ENCODE peak calls at places on chromosomes 4 and X, in nine cellular contexts. Q is GM23248, J is H1, K is fibroblast of lung, C is mesendoderm, U is IMR-90, H is H9, F is K562, O is trophoblast cell. W is an unnamed sample.

GRCh38 chr4:183300070-183300469 is 20.0 kb downstream of the CLDN22 start:
- DNase-seq in Q (peak; percentile 15), J (no peak), K (peak; percentile 12), C (peak; percentile 54), U (peak; percentile 75), H (no peak), F (no peak), O (no peak), W (no peak)

GRCh38 chr4:23962462-23962861 is 72.6 kb upstream of the PPARGC1A start:
- DNase-seq in Q (no peak), J (no peak), K (no peak), C (no peak), U (no peak), H (no peak), F (no peak), O (no peak), W (no peak)

GRCh38 chrX:103052625-103053024 is 11.3 kb downstream of the BEX1 start:
- DNase-seq in Q (no peak), J (no peak), K (no peak), C (no peak), U (no peak), H (no peak), F (no peak), O (no peak), W (no peak)

GRCh38 chr4:7513731-7514130 is 79.0 kb upstream of the PSAPL1 start:
- DNase-seq in Q (peak; percentile 7), J (no peak), K (peak; percentile 5), C (no peak), U (peak; percentile 39), H (no peak), F (no peak), O (no peak), W (no peak)

GRCh38 chr4:39664828-39665731 is 26.4 kb upstream of the SMIM14 start:
- DNase-seq in Q (peak; percentile 76), J (no peak), K (peak; percentile 58), C (no peak), U (peak; percentile 75), H (no peak), F (no peak), O (no peak), W (no peak)

GRCh38 chrX:12610079-12610478 is 181.1 kb upstream of the PRPS2 start:
- DNase-seq in Q (peak; percentile 1), J (no peak), K (peak; percentile 21), C (no peak), U (peak; percentile 55), H (no peak), F (no peak), O (no peak), W (peak; percentile 98)

GRCh38 chr4:182531555-182532162 is 288.5 kb downstream of the TENM3 start:
- DNase-seq in Q (peak; percentile 2), J (no peak), K (peak; percentile 59), C (no peak), U (peak; percentile 65), H (no peak), F (no peak), O (no peak), W (no peak)

GRCh38 chrX:8834393-8834792 is 33.2 kb upstream of the FAM9A start:
- DNase-seq in Q (no peak), J (no peak), K (no peak), C (no peak), U (no peak), H (no peak), F (no peak), O (no peak), W (no peak)

GRCh38 chrX:142978130-142978684 is 47.5 kb upstream of the SPANXN4 start:
- DNase-seq in Q (no peak), J (no peak), K (no peak), C (no peak), U (no peak), H (no peak), F (no peak), O (no peak), W (no peak)

GRCh38 chrX:31061091-31061490 is 10.8 kb downstream of the FTHL17 start:
- DNase-seq in Q (no peak), J (no peak), K (no peak), C (no peak), U (no peak), H (no peak), F (no peak), O (no peak), W (no peak)

GRCh38 chrX:6917666-6918065 is 229.8 kb upstream of the STS start:
- DNase-seq in Q (no peak), J (no peak), K (no peak), C (no peak), U (no peak), H (no peak), F (no peak), O (no peak), W (no peak)

GRCh38 chr4:136918772-136919171 is 613.5 kb downstream of the PCDH18 start:
- DNase-seq in Q (no peak), J (no peak), K (no peak), C (no peak), U (no peak), H (no peak), F (no peak), O (peak; percentile 3), W (no peak)

GRCh38 chrX:4263005-4263404 is 549.6 kb upstream of the PRKX start:
- DNase-seq in Q (peak; percentile 2), J (no peak), K (no peak), C (peak; percentile 40), U (no peak), H (no peak), F (no peak), O (peak; percentile 27), W (no peak)

DNA sequence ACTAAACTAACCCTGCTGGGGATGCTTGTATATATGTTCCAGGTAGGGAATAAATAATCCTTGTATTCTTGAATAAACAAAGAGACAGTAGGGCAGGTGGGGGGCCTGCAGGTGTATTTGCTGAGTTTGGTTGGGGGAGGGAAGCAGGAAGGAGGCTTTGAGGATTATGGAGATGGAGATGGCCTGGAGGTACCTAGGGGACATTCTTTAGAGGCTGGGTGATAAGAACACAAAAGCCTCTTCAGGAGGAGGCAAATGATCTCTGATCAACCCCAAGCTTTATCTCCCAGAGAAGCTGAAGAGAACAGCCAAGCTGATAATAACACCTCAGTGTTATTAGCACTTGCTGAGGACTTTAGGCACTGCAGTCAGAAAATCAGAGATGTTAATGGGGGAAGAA is 187.7 kb downstream of the MGST2 start:
- DNase-seq in Q (no peak), J (no peak), K (no peak), C (peak; percentile 96), U (no peak), H (peak; percentile 66), F (no peak), O (no peak), W (no peak)
- H3K4me1 ChIP-seq in Q (no peaks in the 10 kb centered on the region), J (peaks cover 17% of the 10 kb centered on the region), K (no peaks in the 10 kb centered on the region), C (peaks cover 15% of the 10 kb centered on the region), U (no peaks in the 10 kb centered on the region), H (peaks cover 7% of the 10 kb centered on the region), F (no peaks in the 10 kb centered on the region), O (peaks cover 8% of the 10 kb centered on the region), W (no peaks in the 10 kb centered on the region)

GRCh38 chr4:15233626-15234025 is 194.2 kb upstream of the C1QTNF7 start:
- DNase-seq in Q (no peak), J (no peak), K (no peak), C (no peak), U (no peak), H (no peak), F (no peak), O (no peak), W (no peak)

GRCh38 chr4:15234585-15235126 is 193.2 kb upstream of the C1QTNF7 start:
- DNase-seq in Q (peak; percentile 94), J (no peak), K (peak; percentile 97), C (no peak), U (peak; percentile 98), H (no peak), F (no peak), O (no peak), W (peak; percentile 92)

GRCh38 chr4:15231265-15232091 is 196.4 kb upstream of the C1QTNF7 start:
- DNase-seq in Q (peak; percentile 88), J (no peak), K (peak; percentile 93), C (peak; percentile 87), U (peak; percentile 88), H (peak; percentile 71), F (peak; percentile 63), O (peak; percentile 94), W (peak; percentile 68)

GRCh38 chr4:15232725-15233597 is 194.9 kb upstream of the C1QTNF7 start:
- DNase-seq in Q (peak; percentile 68), J (no peak), K (peak; percentile 68), C (peak; percentile 44), U (peak; percentile 83), H (no peak), F (no peak), O (peak; percentile 71), W (peak; percentile 52)

GRCh38 chr4:15234101-15234500 is 193.7 kb upstream of the C1QTNF7 start:
- DNase-seq in Q (peak; percentile 89), J (no peak), K (peak; percentile 80), C (no peak), U (peak; percentile 93), H (no peak), F (no peak), O (no peak), W (peak; percentile 44)
- H3K4me2 ChIP-seq in Q (peak overlapping the region; percentile 69), J (no peak overlapping the region), K (peak overlapping the region; percentile 78), C (no peak overlapping the region), U (peak overlapping the region; percentile 30), H (no peak overlapping the region), F (no peak overlapping the region), O (no peak overlapping the region), W (no peak overlapping the region)

DNA sequence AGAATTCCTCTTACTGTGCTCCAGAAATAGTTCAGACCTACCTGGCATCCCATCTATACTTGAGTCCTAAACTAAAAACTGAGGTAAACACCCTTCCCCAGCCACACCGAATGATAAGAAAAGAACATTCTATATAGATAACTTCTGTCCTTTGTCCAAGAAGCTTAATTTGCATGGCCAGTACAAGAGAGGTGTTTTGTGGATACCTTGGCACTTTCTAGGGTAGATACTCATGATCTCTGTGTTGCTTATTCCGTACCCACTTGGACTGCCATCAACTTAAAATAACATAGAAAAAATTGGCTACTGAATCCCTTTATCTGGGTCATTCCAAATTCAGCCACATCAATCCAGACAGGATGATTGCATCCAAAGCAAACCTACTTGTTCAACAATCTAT is 1050.4 kb downstream of the STIM2 start:
- DNase-seq in Q (no peak), J (no peak), K (no peak), C (no peak), U (no peak), H (no peak), F (no peak), O (no peak), W (no peak)
- H3K4me1 ChIP-seq in Q (no peaks in the 10 kb centered on the region), J (no peaks in the 10 kb centered on the region), K (no peaks in the 10 kb centered on the region), C (no peaks in the 10 kb centered on the region), U (no peaks in the 10 kb centered on the region), H (peaks cover 3% of the 10 kb centered on the region), F (no peaks in the 10 kb centered on the region), O (no peaks in the 10 kb centered on the region), W (no peaks in the 10 kb centered on the region)

DNA sequence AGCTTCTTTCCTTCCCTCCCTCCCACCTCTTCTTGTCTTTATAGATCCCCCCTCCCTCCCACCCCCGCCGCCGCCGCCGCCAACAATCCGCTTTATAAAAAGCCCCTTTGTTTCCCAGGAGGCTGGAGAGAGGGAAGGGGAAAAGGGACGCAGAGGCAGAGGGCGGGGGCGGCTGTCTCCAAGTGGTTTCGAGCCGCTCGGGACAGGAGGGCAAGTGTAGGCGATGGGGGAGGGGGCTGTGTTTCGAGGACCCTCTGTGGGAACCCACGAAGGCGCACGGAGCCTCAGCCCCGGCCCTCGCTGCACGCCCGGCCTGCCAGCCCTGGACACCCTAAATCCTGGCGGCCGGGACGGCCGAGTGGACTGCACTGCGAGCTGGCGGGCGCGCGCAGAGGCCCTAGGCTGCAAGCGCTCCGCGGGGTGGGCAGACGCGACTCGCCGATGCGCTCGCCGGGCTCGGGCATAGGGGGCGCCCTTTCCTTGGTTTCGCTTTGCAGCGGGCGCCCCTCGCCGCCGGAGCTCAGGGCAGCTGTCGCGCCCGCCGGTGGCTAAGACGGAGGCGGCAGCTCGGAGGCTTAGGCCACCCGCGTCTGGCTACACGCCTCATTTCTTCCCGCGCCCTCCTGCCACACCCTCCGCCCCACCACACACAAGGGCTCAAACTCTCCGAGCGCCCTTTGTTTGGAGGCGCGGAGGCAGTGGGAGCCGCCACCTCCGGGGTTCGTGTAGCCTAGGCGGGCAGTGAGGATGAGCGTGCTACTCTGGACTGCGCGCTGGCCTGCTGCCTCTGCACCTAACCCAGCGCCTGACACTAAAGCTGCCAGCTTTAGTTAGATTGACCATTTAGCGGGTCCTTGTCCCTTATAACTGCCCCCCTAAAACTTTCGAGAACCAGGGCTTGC is 2.2 kb downstream of the MAMLD1 start:
- DNase-seq in Q (peak; percentile 77), J (no peak), K (peak; percentile 66), C (peak; percentile 51), U (peak; percentile 50), H (peak; percentile 71), F (peak; percentile 38), O (peak; percentile 46), W (peak; percentile 42)
- H3K4me2 ChIP-seq in Q (peak overlapping the region; percentile 98), J (peak overlapping the region; percentile 95), K (peak overlapping the region; percentile 55), C (peak overlapping the region; percentile 34), U (peak overlapping the region; percentile 97), H (peak overlapping the region; percentile 92), F (peak overlapping the region; percentile 58), O (peak overlapping the region; percentile 75), W (peak overlapping the region; percentile 82)